ENCODE peak calls at places on chromosomes 6 and 20, in ten cellular contexts. F is breast epithelium; H is AG04450; A is colonic mucosa; I is Calu3; K is CD8-positive, alpha-beta T cell; G is progenitor cell of endocrine pancreas; V is endothelial cell; O is tibial artery; U is activated CD8-positive, alpha-beta T cell treated with anti-CD3 and anti-CD28 coated beads for 36 hours. Q is an unnamed sample.

GRCh38 chr6:147201885-147202515 is 2.2 kb upstream of the STXBP5 start:
- DNase-seq in F (no peak), H (no peak), A (peak; percentile 45), I (peak; percentile 8), K (no peak), G (no peak), V (peak; percentile 23), O (no peak), U (peak; percentile 41), Q (no peak)

GRCh38 chr6:165843568-165844113 is 180.6 kb upstream of the PDE10A start:
- DNase-seq in F (no peak), H (no peak), A (no peak), I (no peak), K (no peak), G (no peak), V (no peak), O (no peak), U (no peak), Q (no peak)

GRCh38 chr6:30618270-30618787 is 689 bp downstream of the MRPS18B start:
- DNase-seq in F (no peak), H (no peak), A (peak; percentile 60), I (no peak), K (no peak), G (no peak), V (no peak), O (no peak), U (no peak), Q (no peak)

GRCh38 chr6:77038801-77039200 is 424.5 kb downstream of the HTR1B start:
- DNase-seq in F (no peak), H (peak; percentile 2), A (no peak), I (no peak), K (no peak), G (no peak), V (no peak), O (no peak), U (no peak), Q (no peak)

GRCh38 chr6:148868901-148869300 is 122.1 kb downstream of the UST start:
- DNase-seq in F (no peak), H (no peak), A (no peak), I (no peak), K (no peak), G (no peak), V (no peak), O (no peak), U (no peak), Q (no peak)

GRCh38 chr6:5749016-5749665 is 257.6 kb downstream of the NRN1 start:
- DNase-seq in F (no peak), H (no peak), A (no peak), I (no peak), K (no peak), G (no peak), V (no peak), O (no peak), U (no peak), Q (no peak)

GRCh38 chr6:102582569-102582968 is 1189.1 kb downstream of the GRIK2 start:
- DNase-seq in F (no peak), H (no peak), A (no peak), I (no peak), K (no peak), G (no peak), V (no peak), O (no peak), U (no peak), Q (no peak)

GRCh38 chr6:153790048-153790447 is 249.0 kb upstream of the OPRM1 start:
- DNase-seq in F (no peak), H (peak; percentile 8), A (peak; percentile 19), I (peak; percentile 23), K (no peak), G (no peak), V (no peak), O (no peak), U (no peak), Q (no peak)

GRCh38 chr6:167351656-167352354 is 26.9 kb downstream of the TTLL2 start:
- DNase-seq in F (no peak), H (no peak), A (no peak), I (no peak), K (no peak), G (no peak), V (no peak), O (no peak), U (no peak), Q (no peak)

GRCh38 chr6:167345960-167346359 is 21.1 kb downstream of the TTLL2 start:
- DNase-seq in F (no peak), H (no peak), A (no peak), I (no peak), K (no peak), G (no peak), V (no peak), O (no peak), U (no peak), Q (no peak)

GRCh38 chr6:167349816-167350215 is 24.9 kb downstream of the TTLL2 start:
- DNase-seq in F (no peak), H (no peak), A (no peak), I (no peak), K (no peak), G (no peak), V (no peak), O (no peak), U (no peak), Q (no peak)

GRCh38 chr6:167350322-167350721 is 25.4 kb downstream of the TTLL2 start:
- DNase-seq in F (no peak), H (no peak), A (peak; percentile 35), I (no peak), K (no peak), G (no peak), V (peak; percentile 22), O (no peak), U (no peak), Q (no peak)

GRCh38 chr6:167350731-167351655 is 26.1 kb downstream of the TTLL2 start:
- DNase-seq in F (peak; percentile 66), H (no peak), A (peak; percentile 91), I (peak; percentile 87), K (peak; percentile 77), G (peak; percentile 80), V (peak; percentile 88), O (peak; percentile 60), U (peak; percentile 97), Q (no peak)
- TF ChIP-seq CTCF in F (peak; percentile 54), H (peak; percentile 8), A (peak; percentile 84), I (peak; percentile 90), K (peak; percentile 86), G (peak; percentile 82), V (peak; percentile 85), O (peak; percentile 39), U (peak; percentile 82), Q (peak; percentile 35)

DNA sequence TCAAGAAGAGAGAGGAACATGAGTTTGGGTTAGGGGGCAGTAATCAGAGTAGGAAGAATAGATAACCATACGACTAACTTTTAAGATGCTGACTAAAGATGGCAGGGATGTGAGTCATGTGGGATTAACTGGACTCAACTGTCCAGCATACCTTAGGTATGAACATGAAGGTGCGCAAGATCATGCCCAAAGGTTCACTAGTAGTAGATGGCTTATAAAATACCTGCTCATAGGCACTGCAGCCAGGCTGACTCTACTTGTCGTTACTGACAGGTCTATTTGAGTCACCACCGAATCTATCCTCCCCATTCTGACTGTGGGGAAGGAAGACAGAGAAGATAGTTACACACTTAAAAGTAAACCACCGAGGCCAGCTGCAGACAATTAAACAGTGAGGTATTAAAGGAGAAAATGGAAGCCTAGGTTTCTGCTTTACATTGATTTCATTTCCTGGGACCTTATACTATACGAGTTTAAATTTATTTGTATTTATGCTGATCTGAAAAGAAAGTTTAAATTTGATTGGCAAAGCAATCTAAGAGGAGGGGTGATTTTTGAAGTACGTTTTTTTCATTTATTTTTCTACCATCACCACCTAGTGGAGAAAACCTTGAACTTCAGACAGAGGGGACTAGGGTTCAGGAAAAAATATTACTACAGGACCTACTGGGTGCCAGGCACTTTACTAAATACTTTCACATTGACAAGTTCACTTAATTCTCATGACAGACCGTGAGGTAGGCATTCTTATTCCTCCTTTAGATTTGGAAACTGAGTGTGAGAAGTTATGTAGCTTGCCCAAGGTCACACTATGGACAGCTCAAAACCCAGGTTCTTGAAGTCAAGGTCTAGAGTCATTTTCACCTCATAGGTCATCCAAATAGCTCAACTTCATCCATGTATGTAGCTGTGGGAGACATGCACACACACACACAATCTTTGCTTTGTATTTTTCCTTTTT is 4.0 kb upstream of the WRNIP1 start:
- DNase-seq in F (no peak), H (no peak), A (no peak), I (no peak), K (no peak), G (no peak), V (no peak), O (no peak), U (peak; percentile 49), Q (no peak)
- TF ChIP-seq CTCF in F (no peak), H (peak; percentile 20), A (peak; percentile 24), I (peak; percentile 17), K (peak; percentile 58), G (peak; percentile 43), V (peak; percentile 79), O (no peak), U (peak; percentile 83), Q (no peak)

GRCh38 chr6:42545226-42545773 is 18.5 kb upstream of the UBR2 start:
- DNase-seq in F (no peak), H (no peak), A (no peak), I (no peak), K (no peak), G (no peak), V (no peak), O (no peak), U (no peak), Q (no peak)

GRCh38 chr6:42551202-42551601 is 12.6 kb upstream of the UBR2 start:
- DNase-seq in F (no peak), H (no peak), A (no peak), I (no peak), K (no peak), G (no peak), V (no peak), O (no peak), U (no peak), Q (no peak)

GRCh38 chr6:42552380-42552779 is 11.4 kb upstream of the UBR2 start:
- DNase-seq in F (no peak), H (no peak), A (no peak), I (no peak), K (no peak), G (no peak), V (no peak), O (no peak), U (no peak), Q (no peak)

GRCh38 chr6:42550277-42550676 is 13.6 kb upstream of the UBR2 start:
- DNase-seq in F (no peak), H (no peak), A (no peak), I (no peak), K (no peak), G (no peak), V (no peak), O (no peak), U (no peak), Q (no peak)

DNA sequence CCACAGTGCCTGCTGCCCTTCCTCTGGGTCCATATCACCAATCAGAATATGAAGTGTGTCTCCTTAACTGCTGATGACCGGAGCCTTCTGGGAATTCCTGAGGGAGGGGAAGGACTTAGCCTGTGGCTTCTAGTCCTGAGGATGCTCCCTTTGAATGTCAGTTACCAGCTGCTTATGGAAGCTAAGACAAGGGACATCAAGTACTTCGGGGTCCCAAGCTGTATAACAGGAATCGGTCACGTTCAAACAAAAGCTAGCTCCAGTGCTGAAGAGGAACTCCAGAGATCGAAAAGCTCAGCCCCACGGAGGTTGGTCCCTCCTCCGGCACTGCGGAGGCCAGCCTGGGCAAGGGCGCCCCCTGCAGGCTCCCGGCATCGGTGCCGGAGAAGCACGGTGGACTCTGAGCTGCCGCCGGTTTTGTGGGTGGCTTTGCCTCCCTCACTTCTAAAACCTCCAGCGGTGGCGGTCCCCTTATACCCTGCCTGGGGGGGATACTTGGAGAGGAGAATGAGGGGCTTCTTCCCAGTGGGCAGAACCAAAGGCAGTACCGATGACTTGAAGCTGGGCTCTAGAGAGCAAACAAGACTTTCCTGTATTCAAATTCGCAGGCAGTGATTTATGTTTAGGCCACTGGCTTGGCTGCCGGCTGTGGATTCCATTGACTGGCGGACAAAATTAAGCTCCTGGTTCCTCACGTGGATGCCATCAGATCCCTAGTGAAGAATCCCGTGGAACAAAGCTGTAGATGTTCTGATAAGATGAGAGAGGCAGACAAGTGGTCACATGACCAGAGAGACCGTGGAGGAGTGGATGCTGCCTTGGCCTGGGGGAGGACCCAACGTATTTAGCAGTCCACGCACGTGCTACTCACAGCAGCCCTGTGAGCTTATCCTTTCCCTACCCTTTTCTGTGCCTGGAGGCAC is 16.2 kb upstream of the UBR2 start:
- DNase-seq in F (peak; percentile 79), H (peak; percentile 45), A (peak; percentile 88), I (peak; percentile 96), K (peak; percentile 82), G (peak; percentile 76), V (peak; percentile 96), O (peak; percentile 79), U (peak; percentile 90), Q (peak; percentile 41)
- TF ChIP-seq CTCF in F (peak; percentile 92), H (peak; percentile 100), A (peak; percentile 98), I (peak; percentile 97), K (peak; percentile 96), G (peak; percentile 99), V (peak; percentile 98), O (peak; percentile 98), U (peak; percentile 97), Q (peak; percentile 100)

GRCh38 chr20:6562111-6562510 is 205.4 kb upstream of the BMP2 start:
- DNase-seq in F (no peak), H (no peak), A (no peak), I (no peak), K (no peak), G (no peak), V (no peak), O (no peak), U (no peak), Q (no peak)

GRCh38 chr20:6559791-6560190 is 207.7 kb upstream of the BMP2 start:
- DNase-seq in F (no peak), H (no peak), A (no peak), I (no peak), K (no peak), G (no peak), V (no peak), O (no peak), U (no peak), Q (no peak)

GRCh38 chr20:6560978-6561377 is 206.5 kb upstream of the BMP2 start:
- DNase-seq in F (no peak), H (no peak), A (no peak), I (no peak), K (no peak), G (no peak), V (no peak), O (no peak), U (no peak), Q (no peak)

DNA sequence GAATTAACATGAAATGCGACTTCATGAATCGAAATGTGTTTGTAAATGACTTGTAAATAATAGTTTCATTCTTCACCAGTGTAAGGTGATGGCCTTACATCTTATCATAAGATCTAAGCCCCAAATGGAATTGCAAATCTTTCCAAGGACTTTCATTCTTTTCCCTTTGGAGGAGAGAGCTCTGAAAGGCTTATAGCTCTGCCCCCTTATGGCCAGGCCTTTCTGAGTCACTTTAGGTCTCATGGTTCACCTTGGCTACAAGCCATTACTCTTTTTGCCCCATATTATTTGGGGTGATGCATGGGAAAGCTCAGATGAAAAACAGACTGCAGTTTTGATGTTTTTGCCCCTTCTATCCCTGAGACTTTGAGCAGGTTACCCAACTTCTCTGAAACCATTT is 209.1 kb upstream of the BMP2 start:
- DNase-seq in F (no peak), H (no peak), A (no peak), I (no peak), K (no peak), G (no peak), V (no peak), O (no peak), U (no peak), Q (no peak)
- TF ChIP-seq CTCF in F (no peak), H (no peak), A (no peak), I (no peak), K (no peak), G (peak; percentile 8), V (no peak), O (no peak), U (no peak), Q (no peak)

Q was measured in AG09319.